ENCODE peak calls at places on chromosomes 3 and 15, in four cellular contexts. Y is HCT116, O is HepG2, N is K562. D is an unnamed sample.

GRCh38 chr3:151552589-151552988 is 91.7 kb upstream of the IGSF10 start:
- DNase-seq in Y (no peak), O (no peak), N (no peak), D (no peak)

GRCh38 chr3:123138819-123139517 is 62.8 kb upstream of the SEC22A start:
- DNase-seq in O (no peak), N (no peak), Y (no peak), D (no peak)

GRCh38 chr15:49155834-49156627 is 632 bp upstream of the COPS2 start:
- DNase-seq in N (no peak), O (peak), Y (no peak), D (no peak)

GRCh38 chr3:148943531-148944200 is 47.7 kb upstream of the GYG1 start:
- DNase-seq in O (peak), Y (peak), N (peak), D (peak)

GRCh38 chr3:110504401-110504800 is 567.2 kb upstream of the NECTIN3 start:
- DNase-seq in O (no peak), N (no peak), Y (no peak), D (no peak)

GRCh38 chr15:64905119-64905831 is 6.4 kb upstream of the ANKDD1A start:
- DNase-seq in O (peak), Y (no peak), N (peak), D (no peak)

GRCh38 chr3:4416961-4417360 is 50.1 kb downstream of the SUMF1 start:
- DNase-seq in N (no peak), O (no peak), Y (peak), D (peak)

GRCh38 chr15:68812596-68813548 is 7.8 kb downstream of the ANP32A start:
- DNase-seq in N (no peak), O (no peak), Y (no peak), D (no peak)

GRCh38 chr3:10945683-10946287 is 46.8 kb upstream of the SLC6A1 start:
- DNase-seq in O (peak), Y (peak), N (peak), D (no peak)

GRCh38 chr15:100704281-100705055 is 102.1 kb downstream of the ASB7 start:
- DNase-seq in Y (no peak), N (no peak), O (no peak), D (no peak)

GRCh38 chr15:92906563-92907081 is 6.5 kb downstream of the CHD2 start:
- DNase-seq in O (no peak), Y (peak), N (no peak), D (no peak)

GRCh38 chr15:73082719-73083275 is 30.5 kb downstream of the NEO1 start:
- DNase-seq in Y (no peak), N (no peak), O (no peak), D (no peak)

GRCh38 chr15:92811514-92811913 is 88.6 kb upstream of the CHD2 start:
- DNase-seq in N (no peak), Y (no peak), O (peak), D (no peak)

GRCh38 chr15:31434418-31435255 is 108.0 kb downstream of the KLF13 start:
- DNase-seq in N (no peak), O (no peak), Y (no peak), D (no peak)

GRCh38 chr15:37789881-37790280 is 144.6 kb upstream of the TMCO5A start:
- DNase-seq in N (no peak), O (no peak), Y (no peak), D (no peak)

GRCh38 chr3:57105585-57105984 is 45.1 kb downstream of the SPATA12 start:
- DNase-seq in O (no peak), Y (no peak), N (no peak), D (no peak)

GRCh38 chr15:76274821-76275220 is 36.4 kb downstream of the ETFA start:
- DNase-seq in O (no peak), Y (no peak), N (no peak), D (no peak)

GRCh38 chr15:48644827-48645557 is 517 bp downstream of the FBN1 start:
- DNase-seq in O (no peak), N (no peak), Y (no peak), D (no peak)

GRCh38 chr3:48989796-48990635 is at the start of gene P4HTM:
- DNase-seq in Y (peak), O (no peak), N (peak), D (peak)

GRCh38 chr3:43298292-43298691 is 12.0 kb downstream of the SNRK start:
- DNase-seq in O (no peak), N (peak), Y (no peak), D (no peak)

GRCh38 chr15:94494732-94495131 is 263.4 kb downstream of the MCTP2 start:
- DNase-seq in N (no peak), Y (no peak), O (no peak), D (no peak)

GRCh38 chr3:71684046-71684730 is 41.0 kb downstream of the EIF4E3 start:
- DNase-seq in O (no peak), Y (no peak), N (no peak), D (no peak)

GRCh38 chr3:71681224-71681668 is 44.0 kb downstream of the EIF4E3 start:
- DNase-seq in O (peak), Y (peak), N (peak), D (peak)

GRCh38 chr3:71685686-71686085 is 39.5 kb downstream of the EIF4E3 start:
- DNase-seq in N (no peak), O (no peak), Y (no peak), D (no peak)

GRCh38 chr3:71684752-71685151 is 40.5 kb downstream of the EIF4E3 start:
- DNase-seq in N (no peak), O (no peak), Y (no peak), D (no peak)

GRCh38 chr3:71680588-71680987 is 44.6 kb downstream of the EIF4E3 start:
- DNase-seq in O (no peak), Y (no peak), N (no peak), D (no peak)
- TF ChIP-seq TCF7L2 in O (no peak), Y (no peak), N (no peak), D (no peak)

DNA sequence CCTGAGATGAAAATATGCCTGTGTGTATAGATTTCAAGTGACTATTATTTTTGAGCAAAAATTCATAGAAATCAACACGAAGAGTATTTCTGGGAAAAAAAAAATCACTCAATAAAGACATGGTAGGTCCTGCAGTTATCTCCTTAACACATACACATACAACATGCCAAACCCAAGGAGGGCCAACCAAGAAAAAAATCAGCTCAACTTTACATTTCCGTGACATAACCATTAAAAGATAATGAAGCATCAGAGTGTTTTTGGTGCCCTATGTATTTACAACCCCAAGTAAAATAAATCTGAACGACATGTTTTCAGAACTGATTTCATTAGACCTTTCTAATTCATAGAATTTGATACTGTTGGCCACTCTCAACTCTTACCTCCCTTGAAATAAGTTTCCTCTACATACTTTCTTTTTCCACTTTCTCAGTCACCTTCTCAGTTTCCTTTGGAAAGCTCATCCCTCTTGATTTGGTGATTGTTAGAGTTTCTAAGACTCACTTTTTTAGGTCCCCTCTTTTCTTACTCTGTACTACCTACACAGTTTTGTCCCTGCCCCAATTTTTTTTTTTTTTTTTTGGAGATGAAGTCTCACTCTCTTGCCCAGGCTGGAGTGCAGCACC is 162.3 kb downstream of the TBL1XR1 start:
- DNase-seq in O (no peak), N (no peak), Y (no peak), D (no peak)
- TF ChIP-seq TCF7L2 in O (no peak), N (no peak), Y (no peak), D (no peak)

GRCh38 chr3:126024049-126024854 is 55.3 kb downstream of the ROPN1B start:
- DNase-seq in Y (no peak), O (no peak), N (no peak), D (no peak)

GRCh38 chr3:126025116-126025729 is 56.2 kb downstream of the ROPN1B start:
- DNase-seq in O (no peak), Y (no peak), N (no peak), D (no peak)

GRCh38 chr3:126022741-126023359 is 53.9 kb downstream of the ROPN1B start:
- DNase-seq in N (no peak), O (no peak), Y (no peak), D (no peak)

GRCh38 chr3:126021702-126022101 is 52.7 kb downstream of the ROPN1B start:
- DNase-seq in N (no peak), O (no peak), Y (no peak), D (no peak)

DNA sequence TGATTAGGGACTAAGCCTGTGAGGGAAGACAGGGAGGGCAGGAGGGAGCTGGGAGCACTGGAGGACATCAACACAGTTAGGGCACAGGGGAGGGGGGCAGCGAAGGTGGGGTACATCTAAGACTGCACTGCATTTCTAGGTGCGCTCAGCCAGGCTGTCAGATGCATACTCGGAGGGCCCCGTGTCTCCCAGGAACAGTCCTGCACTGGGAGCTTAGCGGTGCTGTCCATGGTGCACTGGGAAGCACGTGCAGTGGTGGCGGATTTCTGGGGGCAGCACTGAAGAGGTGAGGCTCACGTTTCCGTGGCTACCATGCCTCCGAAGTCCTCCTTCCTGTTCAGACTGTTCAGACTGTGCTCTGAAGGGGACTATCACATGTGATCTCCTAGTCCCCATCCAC is 54.4 kb downstream of the ROPN1B start:
- DNase-seq in O (no peak), Y (no peak), N (no peak), D (no peak)
- TF ChIP-seq TCF7L2 in O (no peak), Y (no peak), N (no peak), D (no peak)

GRCh38 chr3:46383946-46384330 is 13.2 kb downstream of the CCR5 start:
- DNase-seq in Y (no peak), N (no peak), O (no peak), D (no peak)
- TF ChIP-seq TCF7L2 in Y (no peak), N (no peak), O (no peak), D (no peak)

DNA sequence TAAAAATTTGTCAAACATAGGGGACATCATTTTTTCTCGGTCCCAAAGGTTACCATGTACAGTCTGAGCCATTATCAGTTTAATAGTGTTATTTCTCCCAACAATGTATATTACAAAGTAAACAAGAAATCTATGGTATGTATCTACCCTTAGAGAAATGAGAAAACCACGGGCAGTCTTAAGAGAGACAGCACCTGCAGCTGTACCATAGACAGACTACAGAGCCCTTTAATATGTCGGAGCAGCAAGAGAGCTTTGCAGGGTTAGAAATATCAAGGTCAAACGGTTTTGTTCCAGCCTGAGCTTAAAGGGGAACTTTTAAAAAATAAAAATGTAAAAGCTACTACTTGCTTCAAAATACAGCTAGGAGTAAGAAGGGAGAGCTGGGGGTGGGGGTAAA is 53.2 kb downstream of the SH3BP5 start:
- DNase-seq in N (no peak), Y (no peak), O (no peak), D (no peak)
- TF ChIP-seq TCF7L2 in N (no peak), Y (no peak), O (no peak), D (no peak)

GRCh38 chr15:90834626-90835025 is 33.8 kb upstream of the FURIN start:
- DNase-seq in O (no peak), N (no peak), Y (no peak), D (no peak)

GRCh38 chr15:90828111-90828510 is 40.3 kb upstream of the FURIN start:
- DNase-seq in Y (no peak), N (no peak), O (no peak), D (no peak)

GRCh38 chr15:90826886-90827435 is 41.4 kb upstream of the FURIN start:
- DNase-seq in Y (no peak), O (no peak), N (no peak), D (no peak)

DNA sequence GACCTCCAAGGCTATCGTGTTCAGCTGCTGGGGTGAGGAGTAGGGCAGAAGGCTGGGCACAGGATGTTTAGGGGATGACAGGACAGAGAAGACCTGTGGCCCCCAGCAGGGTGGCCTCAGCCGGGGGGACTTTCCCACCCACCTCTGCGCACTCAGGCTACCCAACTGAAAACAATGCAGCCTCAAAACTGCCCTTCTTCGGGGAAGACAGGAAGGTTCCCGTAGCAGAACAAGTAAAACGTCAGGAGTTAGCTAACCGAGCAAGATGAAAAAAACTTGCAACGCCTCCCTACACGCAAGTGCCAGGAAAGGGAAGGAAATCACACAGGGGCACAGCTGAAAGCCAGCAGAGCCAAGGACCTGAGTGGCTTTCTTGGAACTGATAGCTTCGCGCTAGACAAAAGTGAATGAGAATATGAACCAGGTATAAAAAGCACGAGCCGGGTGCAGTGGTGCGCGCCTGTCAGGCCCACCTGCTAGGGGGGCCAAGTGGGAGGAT is 38.4 kb upstream of the FURIN start:
- DNase-seq in N (no peak), Y (no peak), O (no peak), D (no peak)
- TF ChIP-seq TCF7L2 in N (no peak), Y (no peak), O (no peak), D (no peak)

DNA sequence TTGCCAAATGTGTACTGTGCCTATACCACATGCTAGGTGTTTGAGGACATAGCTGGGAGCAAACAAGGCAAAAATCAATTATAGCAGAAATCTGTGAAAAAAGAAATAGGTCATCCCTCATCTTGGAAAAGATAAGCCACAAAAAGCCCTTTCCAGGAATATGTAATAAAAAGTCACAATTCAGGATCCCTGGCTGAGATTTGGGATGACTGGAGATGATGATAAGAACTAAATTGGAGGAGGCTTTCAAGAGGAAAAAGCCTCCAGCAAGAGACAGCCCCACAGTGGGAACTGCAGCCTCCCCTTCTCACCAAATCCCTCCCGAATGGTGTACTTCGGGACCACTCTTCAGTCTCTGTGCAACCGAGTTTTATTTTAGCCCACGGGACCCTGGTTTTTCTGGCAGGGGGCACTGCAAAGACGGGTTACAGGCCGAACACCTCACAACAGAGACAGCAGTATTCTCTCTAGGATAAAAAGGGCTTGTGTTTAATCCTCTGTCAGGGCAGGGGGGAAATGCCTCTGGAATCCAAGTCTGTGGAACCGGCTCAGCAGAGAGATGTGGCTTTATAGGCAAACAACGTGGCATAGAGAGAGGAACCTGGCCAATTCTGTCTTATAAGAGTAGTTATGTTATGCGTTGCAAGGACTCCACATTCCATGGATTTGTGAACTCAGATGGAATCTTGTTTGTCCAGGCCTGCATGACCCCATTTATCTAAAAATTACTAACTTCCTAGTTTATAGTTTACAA is 1.2 kb upstream of the LMCD1 start:
- DNase-seq in Y (no peak), N (no peak), O (peak), D (no peak)
- TF ChIP-seq TCF7L2 in Y (no peak), N (no peak), O (no peak), D (no peak)

GRCh38 chr3:143121240-143122088 is 1.9 kb downstream of the CHST2 start:
- DNase-seq in N (peak), O (no peak), Y (no peak), D (no peak)
- TF ChIP-seq TCF7L2 in N (no peak), O (no peak), Y (no peak), D (no peak)